ENCODE peak calls at places on chromosome 4, in four cellular contexts. J is HCT116, A is K562, L is HepG2. N is an unnamed sample.

GRCh38 chr4:101288365-101289145 is 58.8 kb downstream of the PPP3CA start:
- DNase-seq in L (no peak), A (no peak), J (no peak), N (no peak)

GRCh38 chr4:184448828-184449227 is 25.5 kb downstream of the IRF2 start:
- DNase-seq in J (no peak), L (no peak), A (no peak), N (no peak)

GRCh38 chr4:19478791-19479190 is 772.9 kb upstream of the SLIT2 start:
- DNase-seq in J (no peak), L (no peak), A (no peak), N (no peak)

GRCh38 chr4:81606796-81607550 is 135.3 kb upstream of the RASGEF1B start:
- DNase-seq in L (no peak), J (no peak), A (peak), N (no peak)

GRCh38 chr4:8144359-8144758 is 14.3 kb downstream of the ABLIM2 start:
- DNase-seq in J (no peak), L (no peak), A (no peak), N (no peak)

GRCh38 chr4:156378053-156378665 is 424.5 kb upstream of the CTSO start:
- DNase-seq in A (no peak), J (peak), L (peak), N (no peak)

GRCh38 chr4:182918791-182919302 is 1.7 kb upstream of the DCTD start:
- DNase-seq in J (no peak), L (no peak), A (no peak), N (no peak)

GRCh38 chr4:41679991-41680390 is 68.5 kb downstream of the PHOX2B start:
- DNase-seq in L (no peak), J (no peak), A (no peak), N (no peak)

GRCh38 chr4:1767770-1768366 is 25.2 kb upstream of the FGFR3 start:
- DNase-seq in L (peak), A (peak), J (no peak), N (no peak)

GRCh38 chr4:86522349-86522748 is 71.8 kb upstream of the PTPN13 start:
- DNase-seq in J (no peak), L (no peak), A (no peak), N (no peak)

GRCh38 chr4:153916273-153916755 is 127.4 kb upstream of the SFRP2 start:
- DNase-seq in A (no peak), L (no peak), J (no peak), N (no peak)

GRCh38 chr4:6916069-6916586 is 6.5 kb downstream of the TBC1D14 start:
- DNase-seq in A (no peak), J (no peak), L (no peak), N (no peak)

GRCh38 chr4:100581337-100581736 is 63.5 kb upstream of the EMCN start:
- DNase-seq in L (no peak), A (no peak), J (peak), N (no peak)

GRCh38 chr4:71270901-71271300 is 67.9 kb upstream of the SLC4A4 start:
- DNase-seq in J (peak), L (peak), A (peak), N (no peak)

GRCh38 chr4:123478859-123479345 is 82.3 kb downstream of the SPRY1 start:
- DNase-seq in L (peak), A (peak), J (peak), N (no peak)

GRCh38 chr4:146521543-146522097 is at the start of gene SLC10A7:
- DNase-seq in L (peak), A (peak), J (peak), N (no peak)

GRCh38 chr4:24229976-24230375 is 340.1 kb upstream of the PPARGC1A start:
- DNase-seq in J (no peak), L (no peak), A (no peak), N (no peak)

GRCh38 chr4:154559141-154559841 is 3.5 kb upstream of the FGB start:
- DNase-seq in L (peak), A (peak), J (peak), N (peak)

GRCh38 chr4:40525811-40526598 is 103.7 kb downstream of the RBM47 start:
- DNase-seq in L (no peak), J (peak), A (peak), N (no peak)

GRCh38 chr4:136812100-136812880 is 720.0 kb downstream of the PCDH18 start:
- DNase-seq in L (no peak), A (no peak), J (no peak), N (no peak)

GRCh38 chr4:47187608-47188007 is 156.2 kb downstream of the GABRB1 start:
- DNase-seq in J (no peak), A (no peak), L (no peak), N (no peak)

GRCh38 chr4:82811838-82812672 is 13.5 kb upstream of the SCD5 start:
- DNase-seq in L (no peak), A (no peak), J (no peak), N (no peak)

GRCh38 chr4:39699676-39700409 is 1.9 kb downstream of the UBE2K start:
- DNase-seq in A (peak), L (peak), J (no peak), N (no peak)

GRCh38 chr4:20251796-20252655 is at the start of gene SLIT2:
- DNase-seq in J (peak), L (peak), A (peak), N (no peak)

GRCh38 chr4:67896421-67897065 is 12.7 kb upstream of the TMPRSS11D start:
- DNase-seq in J (no peak), A (no peak), L (no peak), N (no peak)

GRCh38 chr4:138891610-138892009 is 124.0 kb upstream of the NOCT start:
- DNase-seq in L (no peak), J (no peak), A (no peak), N (no peak)

GRCh38 chr4:2462218-2462991 is 6.5 kb upstream of the RNF4 start:
- DNase-seq in J (peak), L (peak), A (peak), N (no peak)

GRCh38 chr4:129362685-129363274 is 266.8 kb downstream of the C4orf33 start:
- DNase-seq in A (peak), L (peak), J (peak), N (peak)

GRCh38 chr4:155541716-155542115 is 124.9 kb upstream of the GUCY1A1 start:
- DNase-seq in J (no peak), L (no peak), A (no peak), N (no peak)

GRCh38 chr4:8284391-8284790 is 14.8 kb downstream of the HTRA3 start:
- DNase-seq in A (no peak), L (no peak), J (no peak), N (no peak)

GRCh38 chr4:99683913-99684312 is 26.3 kb upstream of the C4orf54 start:
- DNase-seq in L (no peak), J (no peak), A (no peak), N (no peak)

GRCh38 chr4:130699004-130699403 is 1603.1 kb downstream of the C4orf33 start:
- DNase-seq in L (no peak), J (no peak), A (no peak), N (no peak)

GRCh38 chr4:40164459-40164858 is 32.4 kb upstream of the RHOH start:
- DNase-seq in A (no peak), L (no peak), J (no peak), N (no peak)

GRCh38 chr4:105050896-105051295 is 95.8 kb upstream of the TET2 start:
- DNase-seq in L (no peak), J (no peak), A (no peak), N (no peak)

GRCh38 chr4:40241936-40242590 is 45.2 kb downstream of the RHOH start:
- DNase-seq in L (no peak), A (peak), J (no peak), N (no peak)

GRCh38 chr4:159413252-159413941 is 310.5 kb downstream of the RAPGEF2 start:
- DNase-seq in L (no peak), J (no peak), A (no peak), N (no peak)

DNA sequence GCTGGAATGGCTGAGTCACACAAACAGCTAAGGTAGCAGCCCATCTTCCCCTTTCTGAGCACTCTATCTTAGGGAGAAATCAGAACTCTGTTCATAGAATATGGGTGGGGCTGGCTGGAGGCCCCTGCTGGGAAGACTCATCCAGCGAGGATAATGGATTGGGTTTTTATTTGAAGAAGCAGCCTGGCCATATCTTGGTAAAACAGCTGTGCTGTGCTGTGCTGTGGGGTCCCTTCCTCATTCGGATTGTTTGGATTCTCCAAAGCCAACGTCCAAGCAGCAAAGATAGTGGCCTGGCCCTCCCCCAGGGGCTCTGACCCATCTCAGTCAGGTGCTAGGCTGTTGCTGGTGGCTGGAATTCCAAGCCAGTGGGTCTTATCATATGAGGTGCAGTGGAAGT is 63.8 kb downstream of the ZNF718 start:
- DNase-seq in A (peak), J (no peak), L (no peak), N (no peak)
- H3K4me3 ChIP-seq in A (no peak), J (no peak), L (no peak), N (no peak)

DNA sequence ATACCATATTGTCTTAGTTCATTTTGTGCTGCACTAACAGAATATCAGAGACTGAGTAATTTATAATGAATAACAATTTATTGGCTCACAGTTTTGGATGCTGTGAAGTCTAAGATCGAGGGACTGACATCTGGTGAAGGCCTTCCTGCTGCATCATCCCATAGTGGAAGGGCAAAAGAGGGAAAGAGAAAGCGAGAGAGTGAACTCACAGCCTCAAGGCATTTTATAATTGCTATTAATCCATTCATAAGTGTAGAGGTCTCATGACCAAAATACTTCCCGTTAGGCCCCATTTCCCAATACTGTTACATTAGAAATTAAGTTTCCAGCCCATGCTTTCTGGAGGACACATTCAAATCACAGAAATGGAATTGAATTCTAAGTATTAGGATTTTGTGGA is 554.4 kb downstream of the TRAM1L1 start:
- DNase-seq in A (no peak), J (no peak), L (no peak), N (no peak)
- TF ChIP-seq CTCF in A (no peak), J (no peak), L (no peak), N (no peak)

GRCh38 chr4:128354205-128354821 is 66.7 kb upstream of the PGRMC2 start:
- DNase-seq in A (no peak), L (peak), J (no peak), N (peak)

GRCh38 chr4:128355301-128355700 is 67.7 kb upstream of the PGRMC2 start:
- DNase-seq in J (no peak), L (no peak), A (peak), N (no peak)

GRCh38 chr4:128351502-128351901 is 63.9 kb upstream of the PGRMC2 start:
- DNase-seq in A (no peak), J (no peak), L (no peak), N (no peak)

GRCh38 chr4:128350449-128351045 is 62.9 kb upstream of the PGRMC2 start:
- DNase-seq in A (no peak), L (no peak), J (no peak), N (no peak)

GRCh38 chr4:128353791-128354190 is 66.2 kb upstream of the PGRMC2 start:
- DNase-seq in J (no peak), L (no peak), A (no peak), N (no peak)
- TF ChIP-seq TCF7L2 in J (no peak), L (no peak), A (no peak), N (no peak)

GRCh38 chr4:5052424-5052702 is 1.1 kb downstream of the STK32B start:
- DNase-seq in L (no peak), J (no peak), A (no peak), N (no peak)

GRCh38 chr4:5054532-5054931 is 3.3 kb downstream of the STK32B start:
- DNase-seq in J (no peak), L (peak), A (no peak), N (no peak)

GRCh38 chr4:5051210-5051691 is at the start of gene STK32B:
- DNase-seq in J (no peak), L (no peak), A (peak), N (no peak)

GRCh38 chr4:5051692-5052423 is 578 bp downstream of the STK32B start:
- DNase-seq in L (no peak), J (no peak), A (no peak), N (no peak)

GRCh38 chr4:5052726-5053425 is 1.6 kb downstream of the STK32B start:
- DNase-seq in L (no peak), J (no peak), A (no peak), N (no peak)
- H3K4me3 ChIP-seq in L (no peak), J (no peak), A (no peak), N (peak)

DNA sequence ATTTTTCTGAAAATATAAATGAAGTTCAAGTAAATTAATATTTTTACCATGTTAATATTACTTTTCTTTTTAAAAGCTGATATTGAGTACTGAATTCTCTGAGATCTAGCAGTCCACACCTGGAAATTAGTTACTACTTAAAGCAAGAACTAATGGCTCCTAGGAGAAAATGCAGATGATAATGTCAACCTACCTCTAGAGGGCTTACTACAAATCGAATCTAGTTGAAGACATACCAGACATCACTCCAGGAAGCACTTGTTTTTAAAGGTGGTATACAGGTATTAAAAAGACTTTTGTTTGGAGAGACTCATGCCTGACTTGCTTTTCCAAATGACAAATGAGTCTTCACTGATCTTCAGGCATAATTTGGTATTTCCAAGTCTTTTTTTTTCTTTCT is 516.4 kb upstream of the BOD1L1 start:
- DNase-seq in L (no peak), J (no peak), A (no peak), N (no peak)
- TF ChIP-seq CTCF in L (no peak), J (no peak), A (no peak), N (no peak)

GRCh38 chr4:15996773-15997172 is 33.8 kb upstream of the FGFBP2 start:
- DNase-seq in A (no peak), L (no peak), J (no peak), N (no peak)
- TF ChIP-seq TCF7L2 in A (no peak), L (no peak), J (no peak), N (no peak)

DNA sequence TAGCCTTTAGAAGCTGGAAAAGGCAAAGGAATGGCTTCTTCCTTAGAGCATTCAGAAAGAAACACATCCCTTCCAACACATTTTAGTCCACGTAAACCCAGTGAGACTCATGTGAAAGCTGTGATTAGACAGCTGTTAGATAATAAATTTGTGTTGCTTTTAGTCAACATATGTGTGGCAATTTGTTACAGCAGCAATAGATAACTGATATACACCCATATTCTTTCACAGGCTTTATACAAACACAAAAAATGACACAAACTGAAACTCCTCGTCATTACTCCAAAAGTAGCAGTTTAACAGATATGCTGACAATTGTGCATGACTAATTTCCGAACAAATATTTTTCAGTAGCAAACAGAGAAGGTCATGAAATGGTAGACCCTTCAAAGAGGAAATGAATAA is 65.3 kb downstream of the ANTXR2 start:
- DNase-seq in J (no peak), A (peak), L (no peak), N (no peak)
- H3K4me3 ChIP-seq in J (no peak), A (no peak), L (no peak), N (no peak)

DNA sequence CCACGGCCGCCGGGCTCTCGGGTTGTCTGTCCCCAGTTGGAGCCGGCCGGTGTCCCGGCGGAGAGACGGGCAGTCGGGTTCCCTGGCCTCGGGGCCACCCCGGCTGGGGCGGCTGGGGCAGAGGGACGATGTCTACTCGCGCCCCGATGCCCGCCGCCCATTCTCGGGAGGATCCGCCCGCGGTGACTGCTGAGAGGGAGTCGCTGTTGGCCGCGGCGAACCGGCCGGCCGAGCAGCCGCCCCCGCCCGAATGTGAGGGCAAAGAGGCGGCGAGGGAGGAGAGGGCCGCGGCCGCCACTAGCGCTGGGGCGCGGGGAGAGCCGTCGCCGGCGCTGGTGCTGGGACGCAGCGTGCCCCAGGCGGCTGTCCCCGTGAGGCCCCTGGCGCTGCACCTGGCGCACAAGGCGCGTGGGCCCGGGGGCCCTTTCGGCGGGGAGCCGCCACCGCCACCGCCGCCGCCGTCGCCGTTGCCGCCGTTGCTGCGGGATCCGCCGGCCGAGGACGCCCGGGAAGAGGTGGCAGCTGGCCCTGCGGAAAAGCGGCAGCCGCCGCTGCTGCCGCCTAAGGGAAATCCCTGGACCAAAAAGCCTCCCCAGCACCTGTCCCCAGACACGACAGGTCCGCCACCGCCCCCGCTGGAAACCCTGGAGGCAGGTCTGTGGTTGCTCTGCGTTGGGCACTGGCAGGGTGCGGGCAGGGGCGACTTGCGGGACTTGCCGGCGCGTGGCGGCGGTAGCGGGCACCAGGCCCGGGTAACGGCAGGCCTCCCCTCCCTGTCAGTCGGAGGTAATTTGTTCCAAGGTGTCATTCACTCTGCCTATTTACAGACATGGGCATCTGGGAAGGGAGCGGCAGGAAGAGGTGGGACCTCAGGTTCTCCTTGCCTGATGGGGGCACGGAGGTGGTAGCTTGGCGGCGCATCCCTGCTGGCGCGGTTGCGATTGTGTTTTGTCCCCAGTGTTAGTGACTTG is 739 bp downstream of the LARP1B start:
- DNase-seq in J (peak), A (peak), L (peak), N (no peak)
- TF ChIP-seq CTCF in J (no peak), A (peak), L (peak), N (peak)

GRCh38 chr4:108799335-108799734 is 36.5 kb upstream of the ETNPPL start:
- DNase-seq in A (no peak), L (no peak), J (no peak), N (no peak)
- TF ChIP-seq TCF7L2 in A (no peak), L (no peak), J (no peak), N (no peak)

DNA sequence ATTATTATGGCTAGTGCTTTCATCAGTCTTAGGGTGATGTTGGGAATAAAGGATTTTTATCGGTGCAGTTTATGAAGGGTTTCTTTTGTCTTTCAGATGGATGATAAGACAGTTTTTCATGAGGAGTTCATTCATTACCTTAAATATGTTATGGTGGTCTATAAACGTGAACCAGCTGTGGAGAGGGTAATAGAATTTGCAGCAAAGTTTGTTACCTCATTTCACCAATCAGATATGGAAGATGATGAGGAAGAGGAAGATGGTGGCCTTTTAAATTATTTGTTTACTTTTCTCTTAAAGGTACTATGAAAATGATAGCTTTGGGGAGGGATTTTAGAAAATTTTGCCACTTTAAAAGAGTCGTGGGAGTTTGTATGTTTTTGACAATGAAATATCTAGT is 1.3 kb downstream of the NCAPG start:
- DNase-seq in L (no peak), A (no peak), J (no peak), N (no peak)
- H3K4me3 ChIP-seq in L (peak), A (peak), J (peak), N (peak)